ENCODE peak calls at places on chromosome 4, in eight cellular contexts. One of them, this sample, is unnamed.

GRCh38 chr4:53558061-53558801 is 33.1 kb downstream of the LNX1 start:
- DNase-seq in IMR-90: peak
- DNase-seq in hepatocyte: no peak
- DNase-seq in PC-9: no peak
- DNase-seq in brain microvascular endothelial cell: peak
- DNase-seq in lower leg skin: no peak
- DNase-seq in CD8-positive, alpha-beta T cell: no peak
- DNase-seq in AG04450: no peak
- DNase-seq in this sample: no peak

GRCh38 chr4:25694466-25694865 is 38.8 kb downstream of the SLC34A2 start:
- DNase-seq in IMR-90: peak
- DNase-seq in hepatocyte: peak
- DNase-seq in PC-9: peak
- DNase-seq in brain microvascular endothelial cell: peak
- DNase-seq in lower leg skin: no peak
- DNase-seq in CD8-positive, alpha-beta T cell: no peak
- DNase-seq in AG04450: no peak
- DNase-seq in this sample: no peak

GRCh38 chr4:183242291-183242690 is 77.8 kb downstream of the CLDN22 start:
- DNase-seq in IMR-90: no peak
- DNase-seq in hepatocyte: no peak
- DNase-seq in PC-9: no peak
- DNase-seq in brain microvascular endothelial cell: no peak
- DNase-seq in lower leg skin: no peak
- DNase-seq in CD8-positive, alpha-beta T cell: no peak
- DNase-seq in AG04450: no peak
- DNase-seq in this sample: no peak

GRCh38 chr4:2800691-2801596 is 8.1 kb downstream of the SH3BP2 start:
- DNase-seq in IMR-90: peak
- DNase-seq in hepatocyte: peak
- DNase-seq in PC-9: peak
- DNase-seq in brain microvascular endothelial cell: no peak
- DNase-seq in lower leg skin: peak
- DNase-seq in CD8-positive, alpha-beta T cell: no peak
- DNase-seq in AG04450: no peak
- DNase-seq in this sample: no peak

GRCh38 chr4:113260671-113261070 is 211.2 kb downstream of the ANK2 start:
- DNase-seq in IMR-90: no peak
- DNase-seq in hepatocyte: no peak
- DNase-seq in PC-9: no peak
- DNase-seq in brain microvascular endothelial cell: no peak
- DNase-seq in lower leg skin: no peak
- DNase-seq in CD8-positive, alpha-beta T cell: no peak
- DNase-seq in AG04450: no peak
- DNase-seq in this sample: no peak

GRCh38 chr4:48262926-48263325 is 6.7 kb downstream of the TEC start:
- DNase-seq in IMR-90: peak
- DNase-seq in hepatocyte: no peak
- DNase-seq in PC-9: no peak
- DNase-seq in brain microvascular endothelial cell: peak
- DNase-seq in lower leg skin: no peak
- DNase-seq in CD8-positive, alpha-beta T cell: no peak
- DNase-seq in AG04450: no peak
- DNase-seq in this sample: no peak

GRCh38 chr4:71814433-71814832 is 30.6 kb upstream of the GC start:
- DNase-seq in IMR-90: no peak
- DNase-seq in hepatocyte: no peak
- DNase-seq in PC-9: no peak
- DNase-seq in brain microvascular endothelial cell: no peak
- DNase-seq in lower leg skin: no peak
- DNase-seq in CD8-positive, alpha-beta T cell: no peak
- DNase-seq in AG04450: no peak
- DNase-seq in this sample: no peak

GRCh38 chr4:8304827-8305695 is 35.5 kb downstream of the HTRA3 start:
- DNase-seq in IMR-90: no peak
- DNase-seq in hepatocyte: no peak
- DNase-seq in PC-9: no peak
- DNase-seq in brain microvascular endothelial cell: no peak
- DNase-seq in lower leg skin: peak
- DNase-seq in CD8-positive, alpha-beta T cell: no peak
- DNase-seq in AG04450: no peak
- DNase-seq in this sample: no peak

GRCh38 chr4:53654300-53654758 is 63.0 kb upstream of the LNX1 start:
- DNase-seq in IMR-90: peak
- DNase-seq in hepatocyte: no peak
- DNase-seq in PC-9: no peak
- DNase-seq in brain microvascular endothelial cell: no peak
- DNase-seq in lower leg skin: no peak
- DNase-seq in CD8-positive, alpha-beta T cell: no peak
- DNase-seq in AG04450: no peak
- DNase-seq in this sample: peak

GRCh38 chr4:86380176-86380724 is 20.4 kb upstream of the MAPK10 start:
- DNase-seq in IMR-90: no peak
- DNase-seq in hepatocyte: peak
- DNase-seq in PC-9: no peak
- DNase-seq in brain microvascular endothelial cell: no peak
- DNase-seq in lower leg skin: no peak
- DNase-seq in CD8-positive, alpha-beta T cell: no peak
- DNase-seq in AG04450: no peak
- DNase-seq in this sample: no peak

GRCh38 chr4:180086480-180087170 is 2156.6 kb upstream of the TENM3 start:
- DNase-seq in IMR-90: no peak
- DNase-seq in hepatocyte: no peak
- DNase-seq in PC-9: no peak
- DNase-seq in brain microvascular endothelial cell: no peak
- DNase-seq in lower leg skin: no peak
- DNase-seq in CD8-positive, alpha-beta T cell: no peak
- DNase-seq in AG04450: no peak
- DNase-seq in this sample: no peak

GRCh38 chr4:6410664-6411063 is 61.8 kb downstream of the PPP2R2C start:
- DNase-seq in IMR-90: no peak
- DNase-seq in hepatocyte: no peak
- DNase-seq in PC-9: no peak
- DNase-seq in brain microvascular endothelial cell: no peak
- DNase-seq in lower leg skin: no peak
- DNase-seq in CD8-positive, alpha-beta T cell: no peak
- DNase-seq in AG04450: no peak
- DNase-seq in this sample: no peak

GRCh38 chr4:138797646-138798045 is 217.9 kb upstream of the NOCT start:
- DNase-seq in IMR-90: no peak
- DNase-seq in hepatocyte: no peak
- DNase-seq in PC-9: no peak
- DNase-seq in brain microvascular endothelial cell: no peak
- DNase-seq in lower leg skin: no peak
- DNase-seq in CD8-positive, alpha-beta T cell: no peak
- DNase-seq in AG04450: no peak
- DNase-seq in this sample: no peak

GRCh38 chr4:125346616-125347015 is 31.9 kb downstream of the FAT4 start:
- DNase-seq in IMR-90: no peak
- DNase-seq in hepatocyte: no peak
- DNase-seq in PC-9: no peak
- DNase-seq in brain microvascular endothelial cell: no peak
- DNase-seq in lower leg skin: no peak
- DNase-seq in CD8-positive, alpha-beta T cell: no peak
- DNase-seq in AG04450: no peak
- DNase-seq in this sample: no peak

GRCh38 chr4:66991521-66991920 is 553.8 kb downstream of the CENPC start:
- DNase-seq in IMR-90: no peak
- DNase-seq in hepatocyte: no peak
- DNase-seq in PC-9: no peak
- DNase-seq in brain microvascular endothelial cell: no peak
- DNase-seq in lower leg skin: no peak
- DNase-seq in CD8-positive, alpha-beta T cell: no peak
- DNase-seq in AG04450: no peak
- DNase-seq in this sample: no peak

GRCh38 chr4:41613362-41613761 is 75.4 kb downstream of the LIMCH1 start:
- DNase-seq in IMR-90: no peak
- DNase-seq in hepatocyte: no peak
- DNase-seq in PC-9: no peak
- DNase-seq in brain microvascular endothelial cell: no peak
- DNase-seq in lower leg skin: no peak
- DNase-seq in CD8-positive, alpha-beta T cell: no peak
- DNase-seq in AG04450: no peak
- DNase-seq in this sample: no peak

GRCh38 chr4:41614519-41614918 is 76.6 kb downstream of the LIMCH1 start:
- DNase-seq in IMR-90: no peak
- DNase-seq in hepatocyte: no peak
- DNase-seq in PC-9: no peak
- DNase-seq in brain microvascular endothelial cell: no peak
- DNase-seq in lower leg skin: no peak
- DNase-seq in CD8-positive, alpha-beta T cell: no peak
- DNase-seq in AG04450: no peak
- DNase-seq in this sample: no peak

GRCh38 chr4:41611881-41612871 is 74.2 kb downstream of the LIMCH1 start:
- DNase-seq in IMR-90: peak
- DNase-seq in hepatocyte: peak
- DNase-seq in PC-9: peak
- DNase-seq in brain microvascular endothelial cell: no peak
- DNase-seq in lower leg skin: no peak
- DNase-seq in CD8-positive, alpha-beta T cell: no peak
- DNase-seq in AG04450: no peak
- DNase-seq in this sample: no peak

GRCh38 chr4:41611124-41611838 is 73.3 kb downstream of the LIMCH1 start:
- DNase-seq in IMR-90: no peak
- DNase-seq in hepatocyte: no peak
- DNase-seq in PC-9: no peak
- DNase-seq in brain microvascular endothelial cell: no peak
- DNase-seq in lower leg skin: no peak
- DNase-seq in CD8-positive, alpha-beta T cell: no peak
- DNase-seq in AG04450: no peak
- DNase-seq in this sample: no peak

GRCh38 chr4:41613782-41614181 is 75.8 kb downstream of the LIMCH1 start:
- DNase-seq in IMR-90: no peak
- DNase-seq in hepatocyte: no peak
- DNase-seq in PC-9: no peak
- DNase-seq in brain microvascular endothelial cell: no peak
- DNase-seq in lower leg skin: no peak
- DNase-seq in CD8-positive, alpha-beta T cell: no peak
- DNase-seq in AG04450: no peak
- DNase-seq in this sample: no peak
- H3K4me3 ChIP-seq in IMR-90: no peak
- H3K4me3 ChIP-seq in hepatocyte: peak
- H3K4me3 ChIP-seq in PC-9: no peak
- H3K4me3 ChIP-seq in brain microvascular endothelial cell: no peak
- H3K4me3 ChIP-seq in lower leg skin: no peak
- H3K4me3 ChIP-seq in CD8-positive, alpha-beta T cell: no peak
- H3K4me3 ChIP-seq in AG04450: no peak
- H3K4me3 ChIP-seq in this sample: no peak

GRCh38 chr4:14254252-14254651 is 626.7 kb upstream of the BOD1L1 start:
- DNase-seq in IMR-90: peak
- DNase-seq in hepatocyte: peak
- DNase-seq in PC-9: peak
- DNase-seq in brain microvascular endothelial cell: peak
- DNase-seq in lower leg skin: no peak
- DNase-seq in CD8-positive, alpha-beta T cell: no peak
- DNase-seq in AG04450: no peak
- DNase-seq in this sample: no peak
- TF ChIP-seq CTCF in IMR-90: peak
- TF ChIP-seq CTCF in hepatocyte: peak
- TF ChIP-seq CTCF in PC-9: peak
- TF ChIP-seq CTCF in brain microvascular endothelial cell: peak
- TF ChIP-seq CTCF in lower leg skin: no peak
- TF ChIP-seq CTCF in CD8-positive, alpha-beta T cell: no peak
- TF ChIP-seq CTCF in AG04450: peak
- TF ChIP-seq CTCF in this sample: peak

GRCh38 chr4:164384416-164384815 is 369.5 kb upstream of the SMIM31 start:
- DNase-seq in IMR-90: no peak
- DNase-seq in hepatocyte: no peak
- DNase-seq in PC-9: no peak
- DNase-seq in brain microvascular endothelial cell: no peak
- DNase-seq in lower leg skin: no peak
- DNase-seq in CD8-positive, alpha-beta T cell: no peak
- DNase-seq in AG04450: no peak
- DNase-seq in this sample: no peak
- H3K4me3 ChIP-seq in IMR-90: no peak
- H3K4me3 ChIP-seq in hepatocyte: no peak
- H3K4me3 ChIP-seq in PC-9: no peak
- H3K4me3 ChIP-seq in brain microvascular endothelial cell: no peak
- H3K4me3 ChIP-seq in lower leg skin: no peak
- H3K4me3 ChIP-seq in CD8-positive, alpha-beta T cell: no peak
- H3K4me3 ChIP-seq in AG04450: no peak
- H3K4me3 ChIP-seq in this sample: no peak

GRCh38 chr4:27407616-27408015 is 547.0 kb downstream of the STIM2 start:
- DNase-seq in IMR-90: no peak
- DNase-seq in hepatocyte: no peak
- DNase-seq in PC-9: no peak
- DNase-seq in brain microvascular endothelial cell: no peak
- DNase-seq in lower leg skin: no peak
- DNase-seq in CD8-positive, alpha-beta T cell: no peak
- DNase-seq in AG04450: no peak
- DNase-seq in this sample: no peak

GRCh38 chr4:27414867-27415266 is 554.2 kb downstream of the STIM2 start:
- DNase-seq in IMR-90: no peak
- DNase-seq in hepatocyte: no peak
- DNase-seq in PC-9: no peak
- DNase-seq in brain microvascular endothelial cell: no peak
- DNase-seq in lower leg skin: no peak
- DNase-seq in CD8-positive, alpha-beta T cell: no peak
- DNase-seq in AG04450: no peak
- DNase-seq in this sample: no peak

DNA sequence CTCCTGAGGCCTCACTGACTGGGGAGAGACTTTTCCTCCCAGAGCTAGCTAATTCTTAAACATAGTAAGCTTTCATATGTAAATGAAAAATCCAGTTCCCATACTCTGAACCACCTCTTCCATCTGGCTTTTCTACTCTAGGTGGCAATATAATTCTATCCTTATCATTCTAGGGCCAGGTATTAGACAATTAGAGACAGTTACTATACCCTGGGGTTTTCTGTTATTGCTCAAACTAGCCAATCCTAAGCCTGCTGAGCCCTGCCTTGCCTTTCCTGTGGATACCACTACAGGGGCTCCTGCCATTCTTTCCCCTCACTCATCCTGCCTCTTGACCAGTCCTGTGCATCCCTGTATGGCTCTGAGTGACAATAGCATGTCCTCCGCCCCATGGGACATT is 552.0 kb downstream of the STIM2 start:
- DNase-seq in IMR-90: no peak
- DNase-seq in hepatocyte: no peak
- DNase-seq in PC-9: no peak
- DNase-seq in brain microvascular endothelial cell: no peak
- DNase-seq in lower leg skin: no peak
- DNase-seq in CD8-positive, alpha-beta T cell: no peak
- DNase-seq in AG04450: no peak
- DNase-seq in this sample: no peak
- TF ChIP-seq CTCF in IMR-90: no peak
- TF ChIP-seq CTCF in hepatocyte: no peak
- TF ChIP-seq CTCF in PC-9: no peak
- TF ChIP-seq CTCF in brain microvascular endothelial cell: no peak
- TF ChIP-seq CTCF in lower leg skin: no peak
- TF ChIP-seq CTCF in CD8-positive, alpha-beta T cell: no peak
- TF ChIP-seq CTCF in AG04450: no peak
- TF ChIP-seq CTCF in this sample: no peak

This sample was measured in AG09309.